ENCODE peak calls at places on chromosomes 1 and 21, in eight cellular contexts. A is tibial artery; Y is B cell; Z is thoracic aorta; J is Calu3; F is CD8-positive, alpha-beta T cell; O is pancreas; H is upper lobe of right lung. B is an unnamed sample.

GRCh38 chr1:155256101-155256852 is 994 bp upstream of the ENTREP3 start:
- DNase-seq in H (no peak), A (no peak), Y (no peak), F (no peak), O (no peak), Z (no peak), J (no peak), B (no peak)

GRCh38 chr1:234246638-234247116 is 126.6 kb upstream of the COA6 start:
- DNase-seq in Y (no peak), A (no peak), Z (no peak), H (no peak), O (no peak), J (no peak), F (no peak), B (no peak)

GRCh38 chr1:235093013-235093618 is 35.5 kb downstream of the TOMM20 start:
- DNase-seq in H (peak; percentile 63), Y (no peak), A (peak; percentile 76), Z (no peak), J (peak; percentile 66), F (no peak), O (no peak), B (no peak)

GRCh38 chr21:17195965-17196364 is 316.9 kb upstream of the CXADR start:
- DNase-seq in H (no peak), J (no peak), Y (no peak), Z (no peak), A (no peak), O (no peak), F (no peak), B (no peak)

GRCh38 chr1:10726355-10726754 is 70.1 kb downstream of the CASZ1 start:
- DNase-seq in Y (no peak), A (peak; percentile 72), O (peak; percentile 65), J (peak; percentile 63), F (no peak), H (peak; percentile 84), Z (peak; percentile 15), B (no peak)

GRCh38 chr1:209412036-209412435 is 171.5 kb upstream of the CAMK1G start:
- DNase-seq in O (no peak), Z (no peak), Y (no peak), H (no peak), J (no peak), F (no peak), A (no peak), B (no peak)

GRCh38 chr1:150575072-150575489 is 4.3 kb downstream of the MCL1 start:
- DNase-seq in H (no peak), Y (no peak), F (no peak), J (no peak), Z (no peak), A (no peak), O (no peak), B (no peak)

GRCh38 chr1:229363723-229364122 is 20.9 kb upstream of the CCSAP start:
- DNase-seq in F (no peak), A (no peak), O (no peak), J (no peak), H (no peak), Z (no peak), Y (no peak), B (no peak)

GRCh38 chr1:61925591-61926298 is 183.5 kb downstream of the PATJ start:
- DNase-seq in Y (no peak), O (no peak), J (no peak), F (no peak), H (no peak), Z (no peak), A (no peak), B (no peak)

GRCh38 chr21:46665566-46665965 is 30.1 kb downstream of the PRMT2 start:
- DNase-seq in Y (no peak), A (no peak), O (no peak), J (no peak), H (no peak), F (no peak), Z (no peak), B (no peak)

GRCh38 chr1:152182431-152182830 is 23.4 kb upstream of the RPTN start:
- DNase-seq in Z (no peak), A (no peak), J (peak; percentile 17), H (no peak), O (no peak), F (no peak), Y (no peak), B (no peak)

GRCh38 chr1:174693085-174693484 is 245.3 kb downstream of the GPR52 start:
- DNase-seq in H (no peak), A (no peak), F (no peak), J (no peak), O (no peak), Z (no peak), Y (no peak), B (no peak)

GRCh38 chr1:174690266-174690665 is 242.5 kb downstream of the GPR52 start:
- DNase-seq in O (no peak), Y (no peak), F (no peak), Z (no peak), A (no peak), J (no peak), H (no peak), B (no peak)

GRCh38 chr1:174696026-174696821 is 248.5 kb downstream of the GPR52 start:
- DNase-seq in A (no peak), F (no peak), H (no peak), O (no peak), Z (no peak), J (no peak), Y (no peak), B (no peak)

GRCh38 chr1:174689524-174689923 is 241.8 kb downstream of the GPR52 start:
- DNase-seq in Y (no peak), J (no peak), A (no peak), O (no peak), H (no peak), F (no peak), Z (no peak), B (no peak)

DNA sequence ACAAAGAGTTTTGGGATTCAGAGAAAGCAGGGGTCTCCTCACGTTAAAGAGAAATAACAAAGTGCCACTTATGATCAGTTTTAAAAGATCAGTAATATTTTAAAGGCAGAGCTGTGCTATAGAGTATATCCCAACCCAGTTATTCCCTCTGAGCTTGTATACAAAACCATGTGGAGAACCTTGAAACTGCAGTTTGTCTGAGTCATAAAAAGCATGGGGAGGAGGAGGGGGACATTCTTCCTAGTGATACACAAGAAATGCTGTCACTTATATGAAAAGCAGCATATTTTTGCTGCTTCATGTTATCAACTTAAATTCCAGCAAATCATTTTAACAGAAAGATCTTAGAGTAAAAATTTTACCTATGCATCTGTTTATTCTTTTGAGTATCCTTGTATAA is 244.5 kb downstream of the GPR52 start:
- DNase-seq in Y (no peak), J (no peak), H (no peak), A (no peak), Z (no peak), O (no peak), F (no peak), B (no peak)
- TF ChIP-seq CTCF in Y (no peak), J (no peak), H (no peak), A (no peak), Z (no peak), O (no peak), F (no peak), B (no peak)

DNA sequence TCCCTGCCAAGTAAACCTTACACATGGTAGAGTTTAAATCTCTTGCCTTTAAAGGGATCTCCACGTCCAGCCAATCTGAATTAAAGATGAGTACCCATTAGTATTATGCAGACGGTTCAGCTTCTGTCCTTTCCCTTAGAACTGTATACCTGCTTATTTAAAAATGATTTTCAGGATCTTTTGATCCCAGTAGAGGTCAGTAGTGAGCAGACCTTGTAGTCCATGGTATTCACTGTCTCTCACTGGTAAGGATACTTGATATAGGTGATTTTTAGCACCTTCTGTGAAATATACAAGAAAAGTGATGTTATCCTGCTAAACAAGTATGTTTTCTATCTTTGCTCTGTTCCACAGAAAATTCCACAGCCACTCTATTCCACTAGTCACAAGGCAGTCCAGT is 1211.6 kb upstream of the ADGRL4 start:
- DNase-seq in J (peak; percentile 10), H (no peak), Z (no peak), Y (peak; percentile 42), A (no peak), F (no peak), O (no peak), B (no peak)
- TF ChIP-seq CTCF in J (no peak), H (peak; percentile 58), Z (no peak), Y (peak; percentile 46), A (no peak), F (no peak), O (no peak), B (no peak)

GRCh38 chr1:218345673-218346390 is 696 bp downstream of the TGFB2 start:
- DNase-seq in F (peak; percentile 41), A (peak; percentile 85), J (peak; percentile 70), O (peak; percentile 42), H (peak; percentile 82), Z (no peak), Y (peak; percentile 82), B (peak; percentile 84)

GRCh38 chr1:218347316-218347712 is 2.2 kb downstream of the TGFB2 start:
- DNase-seq in Z (no peak), J (peak; percentile 49), A (no peak), Y (peak; percentile 35), F (no peak), O (no peak), H (no peak), B (no peak)

GRCh38 chr1:218346391-218347204 is 1.5 kb downstream of the TGFB2 start:
- DNase-seq in F (no peak), H (no peak), Z (no peak), O (no peak), A (peak; percentile 68), J (peak; percentile 32), Y (peak; percentile 46), B (no peak)

GRCh38 chr1:218347713-218348627 is 2.8 kb downstream of the TGFB2 start:
- DNase-seq in J (no peak), A (no peak), O (no peak), Z (no peak), F (no peak), H (no peak), Y (no peak), B (no peak)

DNA sequence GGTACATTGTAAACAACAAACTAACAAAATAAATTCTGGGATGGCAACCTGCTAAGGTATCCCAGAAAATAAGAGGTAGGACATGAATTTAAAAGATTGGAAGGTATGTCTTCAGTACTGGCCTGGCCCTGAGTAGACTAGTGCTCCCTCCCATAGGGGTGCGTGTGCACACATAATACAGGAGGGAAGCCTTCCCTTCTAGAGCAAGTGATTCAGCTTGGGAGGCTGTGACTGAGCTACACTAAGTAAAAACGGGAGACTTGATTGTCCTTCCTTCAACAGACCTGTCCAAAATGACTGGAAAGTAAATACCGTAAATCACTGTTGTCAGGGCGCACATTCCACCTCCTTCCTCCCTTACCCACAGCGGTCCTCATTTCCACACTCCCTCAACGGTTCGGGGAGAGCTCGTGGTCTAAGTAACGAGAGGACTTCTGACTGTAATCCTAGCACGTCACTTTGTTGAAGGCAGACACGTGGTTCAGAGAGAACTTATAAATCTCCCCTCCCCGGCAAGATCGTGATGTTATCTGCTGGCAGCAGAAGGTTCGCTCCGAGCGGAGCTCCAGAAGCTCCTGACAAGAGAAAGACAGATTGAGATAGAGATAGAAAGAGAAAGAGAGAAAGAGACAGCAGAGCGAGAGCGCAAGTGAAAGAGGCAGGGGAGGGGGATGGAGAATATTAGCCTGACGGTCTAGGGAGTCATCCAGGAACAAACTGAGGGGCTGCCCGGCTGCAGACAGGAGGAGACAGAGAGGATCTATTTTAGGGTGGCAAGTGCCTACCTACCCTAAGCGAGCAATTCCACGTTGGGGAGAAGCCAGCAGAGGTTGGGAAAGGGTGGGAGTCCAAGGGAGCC is at the start of gene TGFB2:
- DNase-seq in Y (peak; percentile 70), A (peak; percentile 84), J (peak; percentile 75), Z (no peak), F (no peak), H (no peak), O (no peak), B (no peak)
- TF ChIP-seq CTCF in Y (no peak), A (no peak), J (no peak), Z (no peak), F (no peak), H (no peak), O (no peak), B (no peak)

GRCh38 chr1:8239039-8239305 is 78.9 kb upstream of the SLC45A1 start:
- DNase-seq in H (peak; percentile 73), Z (no peak), J (peak; percentile 39), F (no peak), O (peak; percentile 37), Y (no peak), A (peak; percentile 77), B (no peak)
- TF ChIP-seq CTCF in H (peak; percentile 42), Z (no peak), J (no peak), F (no peak), O (no peak), Y (no peak), A (peak; percentile 32), B (peak; percentile 8)